ENCODE peak calls at places on chromosomes 16 and 17, in six cellular contexts. B is NCI-H1092 treated with DMSO at 0.1 percent for 48 hours; S is head of caudate nucleus; T is mammary epithelial cell; Y is cardiac septum; P is stimulated activated CD4-positive, alpha-beta T cell treated with anti-CD3 and anti-CD28 coated beads, Interleukin-2, amount 100 ng/mL, for 48 hours. Z is an unnamed sample.

GRCh38 chr16:68242085-68242484 is 3.1 kb upstream of the PLA2G15 start:
- DNase-seq in S (no peak), B (no peak), Y (no peak), T (no peak), P (no peak), Z (no peak)

GRCh38 chr16:29683543-29684090 is 4.6 kb downstream of the QPRT start:
- DNase-seq in Y (no peak), S (no peak), T (no peak), B (no peak), P (no peak), Z (no peak)

GRCh38 chr17:35577826-35578194 is 561 bp downstream of the PEX12 start:
- DNase-seq in S (no peak), P (no peak), T (peak; percentile 12), B (no peak), Y (no peak), Z (peak; percentile 23)

GRCh38 chr16:1706386-1707192 is 594 bp downstream of the MAPK8IP3 start:
- DNase-seq in B (no peak), S (no peak), Y (no peak), P (peak; percentile 29), T (no peak), Z (peak; percentile 51)

GRCh38 chr16:11105038-11105903 is 150.7 kb downstream of the SOCS1 start:
- DNase-seq in T (peak; percentile 37), P (no peak), B (no peak), S (no peak), Y (no peak), Z (peak; percentile 97)

GRCh38 chr17:50266384-50267073 is 7.7 kb upstream of the TMEM92 start:
- DNase-seq in B (peak; percentile 81), Y (peak; percentile 74), T (peak; percentile 56), S (no peak), P (no peak), Z (peak; percentile 65)

GRCh38 chr16:88750854-88751253 is 34.2 kb downstream of the PIEZO1 start:
- DNase-seq in T (no peak), P (no peak), Y (no peak), B (peak; percentile 17), S (no peak), Z (no peak)

GRCh38 chr17:55567240-55568216 is 56.3 kb upstream of the SMIM36 start:
- DNase-seq in B (peak; percentile 41), T (no peak), P (no peak), S (no peak), Y (no peak), Z (no peak)

GRCh38 chr17:16877102-16877501 is 94.8 kb downstream of the TNFRSF13B start:
- DNase-seq in P (no peak), T (no peak), B (no peak), S (no peak), Y (peak; percentile 7), Z (no peak)